ENCODE peak calls at places on chromosomes 1 and 21, in four cellular contexts. One of them, this sample, is unnamed.

GRCh38 chr1:34166191-34167090 is 1.4 kb upstream of the CSMD2 start:
- DNase-seq in HEK293T: no peak
- DNase-seq in RWPE1: no peak
- DNase-seq in BJ: no peak
- DNase-seq in this sample: peak

GRCh38 chr21:32599146-32599925 is 12.8 kb downstream of the CFAP298 start:
- DNase-seq in HEK293T: no peak
- DNase-seq in RWPE1: no peak
- DNase-seq in BJ: no peak
- DNase-seq in this sample: no peak

GRCh38 chr1:205664399-205665108 is 15.8 kb downstream of the SLC45A3 start:
- DNase-seq in RWPE1: peak
- DNase-seq in HEK293T: no peak
- DNase-seq in BJ: no peak
- DNase-seq in this sample: no peak

GRCh38 chr1:188763541-188763940 is 1714.1 kb downstream of the BRINP3 start:
- DNase-seq in BJ: no peak
- DNase-seq in HEK293T: no peak
- DNase-seq in RWPE1: no peak
- DNase-seq in this sample: no peak

GRCh38 chr1:87176514-87176913 is 152.2 kb upstream of the LMO4 start:
- DNase-seq in RWPE1: no peak
- DNase-seq in HEK293T: no peak
- DNase-seq in BJ: no peak
- DNase-seq in this sample: no peak

GRCh38 chr1:181134543-181135461 is 46.3 kb downstream of the IER5 start:
- DNase-seq in BJ: no peak
- DNase-seq in HEK293T: no peak
- DNase-seq in RWPE1: peak
- DNase-seq in this sample: no peak

GRCh38 chr1:16076871-16077250 is 3.4 kb upstream of the FAM131C start:
- DNase-seq in BJ: no peak
- DNase-seq in RWPE1: peak
- DNase-seq in HEK293T: no peak
- DNase-seq in this sample: no peak

GRCh38 chr1:40622936-40623629 is 42.4 kb downstream of the RIMS3 start:
- DNase-seq in RWPE1: no peak
- DNase-seq in HEK293T: no peak
- DNase-seq in BJ: no peak
- DNase-seq in this sample: peak

GRCh38 chr1:20386682-20387081 is 96.0 kb downstream of the VWA5B1 start:
- DNase-seq in HEK293T: no peak
- DNase-seq in BJ: no peak
- DNase-seq in RWPE1: no peak
- DNase-seq in this sample: no peak

GRCh38 chr1:22876359-22877111 is 96.1 kb downstream of the LACTBL1 start:
- DNase-seq in HEK293T: no peak
- DNase-seq in BJ: no peak
- DNase-seq in RWPE1: peak
- DNase-seq in this sample: no peak